ENCODE peak calls at places on chromosomes 4 and X, in seven cellular contexts. One of them, this sample, is unnamed.

GRCh38 chr4:64784125-64784524 is 374.9 kb upstream of the TECRL start:
- DNase-seq in mammary epithelial cell: peak; percentile 37
- DNase-seq in heart left ventricle: no peak
- DNase-seq in body of pancreas: no peak
- DNase-seq in CD4-positive, alpha-beta T cell: no peak
- DNase-seq in uterus: no peak
- DNase-seq in endodermal cell: no peak
- DNase-seq in this sample: no peak

GRCh38 chrX:27619975-27620374 is 29.8 kb downstream of the DCAF8L2 start:
- DNase-seq in mammary epithelial cell: peak; percentile 9
- DNase-seq in heart left ventricle: no peak
- DNase-seq in body of pancreas: no peak
- DNase-seq in CD4-positive, alpha-beta T cell: no peak
- DNase-seq in uterus: no peak
- DNase-seq in endodermal cell: no peak
- DNase-seq in this sample: no peak

GRCh38 chr4:11259837-11260236 is 168.9 kb downstream of the HS3ST1 start:
- DNase-seq in mammary epithelial cell: no peak
- DNase-seq in heart left ventricle: no peak
- DNase-seq in body of pancreas: no peak
- DNase-seq in CD4-positive, alpha-beta T cell: no peak
- DNase-seq in uterus: no peak
- DNase-seq in endodermal cell: peak; percentile 52
- DNase-seq in this sample: no peak

GRCh38 chrX:25175743-25176142 is 160.0 kb upstream of the ARX start:
- DNase-seq in mammary epithelial cell: no peak
- DNase-seq in heart left ventricle: no peak
- DNase-seq in body of pancreas: no peak
- DNase-seq in CD4-positive, alpha-beta T cell: no peak
- DNase-seq in uterus: no peak
- DNase-seq in endodermal cell: peak; percentile 50
- DNase-seq in this sample: no peak

GRCh38 chr4:125346616-125347015 is 31.9 kb downstream of the FAT4 start:
- DNase-seq in mammary epithelial cell: no peak
- DNase-seq in heart left ventricle: no peak
- DNase-seq in body of pancreas: no peak
- DNase-seq in CD4-positive, alpha-beta T cell: no peak
- DNase-seq in uterus: no peak
- DNase-seq in endodermal cell: peak; percentile 55
- DNase-seq in this sample: no peak

GRCh38 chr4:94409947-94410346 is 41.8 kb upstream of the PDLIM5 start:
- DNase-seq in mammary epithelial cell: no peak
- DNase-seq in heart left ventricle: no peak
- DNase-seq in body of pancreas: no peak
- DNase-seq in CD4-positive, alpha-beta T cell: no peak
- DNase-seq in uterus: no peak
- DNase-seq in endodermal cell: no peak
- DNase-seq in this sample: no peak

GRCh38 chrX:139025822-139026221 is 314.3 kb upstream of the FGF13 start:
- DNase-seq in mammary epithelial cell: peak; percentile 31
- DNase-seq in heart left ventricle: no peak
- DNase-seq in body of pancreas: no peak
- DNase-seq in CD4-positive, alpha-beta T cell: no peak
- DNase-seq in uterus: no peak
- DNase-seq in endodermal cell: no peak
- DNase-seq in this sample: no peak

GRCh38 chrX:11438767-11439166 is 145.6 kb downstream of the AMELX start:
- DNase-seq in mammary epithelial cell: no peak
- DNase-seq in heart left ventricle: no peak
- DNase-seq in body of pancreas: no peak
- DNase-seq in CD4-positive, alpha-beta T cell: no peak
- DNase-seq in uterus: no peak
- DNase-seq in endodermal cell: no peak
- DNase-seq in this sample: no peak

GRCh38 chrX:72569786-72570185 is 2.9 kb downstream of the HDAC8 start:
- DNase-seq in mammary epithelial cell: peak; percentile 67
- DNase-seq in heart left ventricle: no peak
- DNase-seq in body of pancreas: no peak
- DNase-seq in CD4-positive, alpha-beta T cell: no peak
- DNase-seq in uterus: no peak
- DNase-seq in endodermal cell: no peak
- DNase-seq in this sample: no peak

GRCh38 chr4:57074753-57075152 is 35.4 kb downstream of the IGFBP7 start:
- DNase-seq in mammary epithelial cell: peak; percentile 95
- DNase-seq in heart left ventricle: no peak
- DNase-seq in body of pancreas: no peak
- DNase-seq in CD4-positive, alpha-beta T cell: no peak
- DNase-seq in uterus: no peak
- DNase-seq in endodermal cell: peak; percentile 16
- DNase-seq in this sample: no peak

GRCh38 chrX:49163555-49164419 is 1.2 kb downstream of the MAGIX start:
- DNase-seq in mammary epithelial cell: peak; percentile 73
- DNase-seq in heart left ventricle: peak; percentile 89
- DNase-seq in body of pancreas: peak; percentile 89
- DNase-seq in CD4-positive, alpha-beta T cell: peak; percentile 79
- DNase-seq in uterus: peak; percentile 88
- DNase-seq in endodermal cell: peak; percentile 94
- DNase-seq in this sample: peak; percentile 89

GRCh38 chrX:108270280-108270679 is 167.9 kb downstream of the COL4A6 start:
- DNase-seq in mammary epithelial cell: peak; percentile 85
- DNase-seq in heart left ventricle: no peak
- DNase-seq in body of pancreas: no peak
- DNase-seq in CD4-positive, alpha-beta T cell: no peak
- DNase-seq in uterus: no peak
- DNase-seq in endodermal cell: no peak
- DNase-seq in this sample: no peak

GRCh38 chr4:18366762-18367358 is 345.3 kb upstream of the LCORL start:
- DNase-seq in mammary epithelial cell: peak; percentile 17
- DNase-seq in heart left ventricle: no peak
- DNase-seq in body of pancreas: no peak
- DNase-seq in CD4-positive, alpha-beta T cell: no peak
- DNase-seq in uterus: no peak
- DNase-seq in endodermal cell: peak; percentile 49
- DNase-seq in this sample: no peak

GRCh38 chrX:30150196-30150895 is 65.0 kb upstream of the MAGEB2 start:
- DNase-seq in mammary epithelial cell: peak; percentile 41
- DNase-seq in heart left ventricle: no peak
- DNase-seq in body of pancreas: no peak
- DNase-seq in CD4-positive, alpha-beta T cell: no peak
- DNase-seq in uterus: no peak
- DNase-seq in endodermal cell: no peak
- DNase-seq in this sample: no peak

GRCh38 chr4:117385531-117385930 is 300.2 kb upstream of the TRAM1L1 start:
- DNase-seq in mammary epithelial cell: peak; percentile 49
- DNase-seq in heart left ventricle: no peak
- DNase-seq in body of pancreas: no peak
- DNase-seq in CD4-positive, alpha-beta T cell: no peak
- DNase-seq in uterus: no peak
- DNase-seq in endodermal cell: no peak
- DNase-seq in this sample: no peak

GRCh38 chrX:11533211-11533651 is 132.5 kb downstream of the ARHGAP6 start:
- DNase-seq in mammary epithelial cell: peak; percentile 64
- DNase-seq in heart left ventricle: no peak
- DNase-seq in body of pancreas: no peak
- DNase-seq in CD4-positive, alpha-beta T cell: no peak
- DNase-seq in uterus: no peak
- DNase-seq in endodermal cell: no peak
- DNase-seq in this sample: no peak

GRCh38 chrX:40736170-40736505 is 796 bp upstream of the MED14 start:
- DNase-seq in mammary epithelial cell: no peak
- DNase-seq in heart left ventricle: no peak
- DNase-seq in body of pancreas: no peak
- DNase-seq in CD4-positive, alpha-beta T cell: no peak
- DNase-seq in uterus: no peak
- DNase-seq in endodermal cell: no peak
- DNase-seq in this sample: peak; percentile 27

GRCh38 chrX:103431316-103431715 is 55.0 kb downstream of the BEX3 start:
- DNase-seq in mammary epithelial cell: peak; percentile 28
- DNase-seq in heart left ventricle: no peak
- DNase-seq in body of pancreas: no peak
- DNase-seq in CD4-positive, alpha-beta T cell: no peak
- DNase-seq in uterus: no peak
- DNase-seq in endodermal cell: no peak
- DNase-seq in this sample: no peak

GRCh38 chr4:46993075-46994006 is at the start of gene GABRA4:
- DNase-seq in mammary epithelial cell: peak; percentile 2
- DNase-seq in heart left ventricle: peak; percentile 23
- DNase-seq in body of pancreas: no peak
- DNase-seq in CD4-positive, alpha-beta T cell: no peak
- DNase-seq in uterus: no peak
- DNase-seq in endodermal cell: peak; percentile 80
- DNase-seq in this sample: no peak

GRCh38 chr4:88177981-88178632 is 19.7 kb upstream of the ABCG2 start:
- DNase-seq in mammary epithelial cell: peak; percentile 86
- DNase-seq in heart left ventricle: peak; percentile 32
- DNase-seq in body of pancreas: no peak
- DNase-seq in CD4-positive, alpha-beta T cell: no peak
- DNase-seq in uterus: no peak
- DNase-seq in endodermal cell: peak; percentile 94
- DNase-seq in this sample: no peak

DNA sequence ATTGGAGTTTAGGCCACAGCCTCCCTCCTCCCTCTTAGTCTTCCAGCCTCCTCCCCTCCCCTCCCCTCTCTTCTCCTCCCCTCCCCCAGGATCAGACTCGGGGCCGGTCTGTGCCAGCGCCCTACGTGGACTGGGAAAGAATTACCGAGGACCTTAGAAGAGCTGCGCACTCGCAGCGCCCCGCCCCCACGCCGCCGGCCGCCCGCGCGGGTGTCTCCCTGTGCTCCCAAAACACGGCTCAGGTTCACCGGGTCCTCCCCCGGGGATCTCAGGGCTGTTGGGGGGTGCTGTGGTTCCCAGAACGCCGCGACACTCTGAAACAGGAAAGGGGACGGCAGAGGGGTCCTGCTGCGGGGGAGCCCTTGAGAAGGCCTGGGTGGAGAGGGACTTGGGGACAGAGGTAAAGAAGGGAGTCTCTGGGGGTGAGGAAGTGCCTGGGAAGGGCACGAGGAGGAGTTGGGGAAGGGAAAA is 122.2 kb upstream of the TBL1X start:
- DNase-seq in mammary epithelial cell: no peak
- DNase-seq in heart left ventricle: peak; percentile 83
- DNase-seq in body of pancreas: peak; percentile 82
- DNase-seq in CD4-positive, alpha-beta T cell: peak; percentile 27
- DNase-seq in uterus: peak; percentile 85
- DNase-seq in endodermal cell: peak; percentile 88
- DNase-seq in this sample: peak; percentile 89
- H3K27ac ChIP-seq in mammary epithelial cell: no peak overlapping the region
- H3K27ac ChIP-seq in heart left ventricle: peak overlapping the region; percentile 41
- H3K27ac ChIP-seq in body of pancreas: no peak overlapping the region
- H3K27ac ChIP-seq in CD4-positive, alpha-beta T cell: no peak overlapping the region
- H3K27ac ChIP-seq in uterus: peak overlapping the region; percentile 84
- H3K27ac ChIP-seq in endodermal cell: no peak overlapping the region
- H3K27ac ChIP-seq in this sample: no peak overlapping the region

DNA sequence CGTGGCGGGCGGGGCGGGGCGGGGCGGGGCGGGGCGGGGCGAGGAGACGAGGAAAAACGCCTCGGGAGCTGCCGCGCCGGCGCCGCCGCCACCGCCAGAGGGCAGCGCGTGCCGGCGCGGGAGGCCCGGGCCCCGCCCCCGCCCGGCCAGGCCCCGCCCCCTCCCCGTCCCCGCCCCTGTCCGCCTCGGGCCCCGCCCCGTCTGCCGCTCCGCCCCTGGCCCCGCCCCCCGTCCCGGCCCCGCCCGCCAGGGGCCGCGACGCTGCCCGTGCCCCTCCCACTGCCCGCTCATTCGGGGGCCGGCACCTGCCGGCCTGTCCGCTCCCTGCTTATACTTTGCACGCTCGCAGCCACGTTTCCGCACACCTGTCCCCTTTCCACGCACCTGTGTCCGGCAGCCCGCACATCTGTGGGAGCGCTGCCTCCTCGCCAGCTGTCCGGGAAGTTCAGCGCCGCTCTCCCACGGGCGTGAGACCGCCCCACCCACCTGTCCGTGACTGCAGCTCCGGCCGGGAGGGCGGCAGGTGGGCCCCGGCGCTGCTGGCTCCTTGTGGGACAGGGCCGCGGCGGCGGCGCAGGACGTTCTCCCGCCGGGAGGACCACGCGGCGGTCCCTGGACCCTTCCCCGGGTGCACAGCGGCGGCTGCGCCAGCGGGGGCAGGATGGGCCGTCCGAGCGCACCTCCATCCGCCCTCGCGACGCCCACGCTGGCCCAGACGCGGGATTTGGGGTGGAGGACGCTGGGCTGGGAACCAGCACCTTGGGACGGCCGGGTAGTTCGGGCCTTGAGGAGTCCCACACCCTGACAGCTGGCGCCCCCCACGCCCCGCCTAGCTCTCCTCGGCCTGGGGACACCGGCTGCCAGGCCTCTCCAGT is 1.5 kb upstream of the FGFRL1 start:
- DNase-seq in mammary epithelial cell: peak; percentile 38
- DNase-seq in heart left ventricle: peak; percentile 78
- DNase-seq in body of pancreas: peak; percentile 86
- DNase-seq in CD4-positive, alpha-beta T cell: peak; percentile 79
- DNase-seq in uterus: peak; percentile 75
- DNase-seq in endodermal cell: peak; percentile 89
- DNase-seq in this sample: peak; percentile 84
- H3K27ac ChIP-seq in mammary epithelial cell: no peak overlapping the region
- H3K27ac ChIP-seq in heart left ventricle: no peak overlapping the region
- H3K27ac ChIP-seq in body of pancreas: peak overlapping the region; percentile 89
- H3K27ac ChIP-seq in CD4-positive, alpha-beta T cell: peak overlapping the region; percentile 62
- H3K27ac ChIP-seq in uterus: peak overlapping the region; percentile 73
- H3K27ac ChIP-seq in endodermal cell: no peak overlapping the region
- H3K27ac ChIP-seq in this sample: no peak overlapping the region

GRCh38 chr4:143186634-143187033 is 1.9 kb downstream of the USP38 start:
- DNase-seq in mammary epithelial cell: peak; percentile 19
- DNase-seq in heart left ventricle: no peak
- DNase-seq in body of pancreas: no peak
- DNase-seq in CD4-positive, alpha-beta T cell: no peak
- DNase-seq in uterus: no peak
- DNase-seq in endodermal cell: no peak
- DNase-seq in this sample: no peak
- H3K27ac ChIP-seq in mammary epithelial cell: peak overlapping the region; percentile 70
- H3K27ac ChIP-seq in heart left ventricle: no peak overlapping the region
- H3K27ac ChIP-seq in body of pancreas: no peak overlapping the region
- H3K27ac ChIP-seq in CD4-positive, alpha-beta T cell: no peak overlapping the region
- H3K27ac ChIP-seq in uterus: no peak overlapping the region
- H3K27ac ChIP-seq in endodermal cell: no peak overlapping the region
- H3K27ac ChIP-seq in this sample: no peak overlapping the region

DNA sequence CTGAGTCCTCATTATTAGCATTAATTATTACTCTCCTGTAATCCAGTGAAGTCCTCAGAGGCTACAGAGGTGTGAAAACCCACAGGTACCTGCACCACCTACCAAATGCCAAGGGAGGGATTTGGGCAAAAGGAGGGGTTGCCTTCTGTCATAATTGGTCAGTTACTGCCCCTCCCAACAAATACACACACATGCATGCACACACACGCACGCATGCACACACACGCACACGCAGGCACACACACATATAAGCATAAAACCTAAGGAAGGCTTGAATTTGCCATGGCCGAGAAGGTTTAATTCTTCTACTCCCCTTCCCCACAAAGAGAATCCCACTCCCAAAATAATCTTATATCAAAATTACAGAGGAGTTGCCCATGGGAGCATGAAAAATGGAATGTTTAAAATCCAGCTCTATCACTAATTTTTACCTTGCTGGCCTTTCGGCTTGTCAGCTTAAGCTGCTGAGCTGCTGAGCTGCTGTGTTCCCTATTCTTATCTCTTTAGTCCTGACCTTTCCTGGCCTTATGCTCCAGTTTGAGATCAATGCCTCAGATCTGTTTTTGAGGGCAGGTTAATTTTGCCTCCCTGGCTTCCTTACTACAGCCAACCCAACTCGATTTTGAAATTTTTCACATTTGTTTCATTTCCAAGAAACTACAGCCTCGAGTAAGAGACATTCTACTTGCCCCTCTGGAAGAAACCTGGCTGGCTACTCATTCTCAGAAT is 95.0 kb downstream of the CAMK2D start:
- DNase-seq in mammary epithelial cell: no peak
- DNase-seq in heart left ventricle: no peak
- DNase-seq in body of pancreas: no peak
- DNase-seq in CD4-positive, alpha-beta T cell: no peak
- DNase-seq in uterus: no peak
- DNase-seq in endodermal cell: no peak
- DNase-seq in this sample: no peak
- H3K27ac ChIP-seq in mammary epithelial cell: no peak overlapping the region
- H3K27ac ChIP-seq in heart left ventricle: peak overlapping the region; percentile 47
- H3K27ac ChIP-seq in body of pancreas: peak overlapping the region; percentile 44
- H3K27ac ChIP-seq in CD4-positive, alpha-beta T cell: no peak overlapping the region
- H3K27ac ChIP-seq in uterus: no peak overlapping the region
- H3K27ac ChIP-seq in endodermal cell: no peak overlapping the region
- H3K27ac ChIP-seq in this sample: no peak overlapping the region

This sample was measured in ovary.